ENCODE peak calls at places on chromosomes 1 and 21, in eight cellular contexts. F is tibial nerve, U is esophagus squamous epithelium, X is mammary epithelial cell, I is A549, B is fibroblast of lung, G is psoas muscle, Q is mesenchymal stem cell. V is an unnamed sample.

GRCh38 chr21:43195131-43196021 is 26.6 kb downstream of the CRYAA start:
- DNase-seq in X (no peak), U (no peak), G (peak; percentile 85), I (no peak), Q (peak; percentile 74), F (peak; percentile 10), B (no peak), V (peak; percentile 75)

GRCh38 chr21:32472890-32473765 is 60.6 kb downstream of the EVA1C start:
- DNase-seq in B (no peak), Q (no peak), G (no peak), I (no peak), X (no peak), U (no peak), F (no peak), V (no peak)

GRCh38 chr1:210377934-210378333 is 49.2 kb downstream of the HHAT start:
- DNase-seq in G (no peak), B (peak; percentile 29), I (no peak), X (no peak), U (no peak), F (no peak), Q (no peak), V (no peak)

GRCh38 chr1:58857673-58858343 is 74.0 kb upstream of the JUN start:
- DNase-seq in U (no peak), I (no peak), G (no peak), F (no peak), B (no peak), Q (no peak), X (no peak), V (no peak)

GRCh38 chr1:77288275-77288674 is 6.5 kb downstream of the AK5 start:
- DNase-seq in U (no peak), X (peak; percentile 13), B (peak; percentile 34), F (no peak), Q (peak; percentile 64), G (no peak), I (no peak), V (no peak)

GRCh38 chr1:1899967-1900327 is 9.1 kb upstream of the GNB1 start:
- DNase-seq in G (peak; percentile 26), U (no peak), B (no peak), Q (no peak), I (no peak), F (no peak), X (no peak), V (no peak)

GRCh38 chr1:206582537-206583460 is 29.5 kb downstream of the EIF2D start:
- DNase-seq in B (no peak), X (no peak), G (no peak), F (no peak), U (no peak), I (no peak), Q (no peak), V (no peak)

GRCh38 chr1:41255978-41256377 is 13.9 kb upstream of the SCMH1 start:
- DNase-seq in G (no peak), F (no peak), U (no peak), Q (no peak), B (no peak), X (no peak), I (no peak), V (no peak)

GRCh38 chr1:95888877-95889799 is 655.1 kb downstream of the RWDD3 start:
- DNase-seq in U (no peak), F (no peak), I (no peak), B (peak; percentile 3), G (no peak), Q (no peak), X (no peak), V (no peak)

GRCh38 chr21:21046063-21046462 is 47.9 kb downstream of the NCAM2 start:
- DNase-seq in F (no peak), Q (no peak), I (no peak), G (no peak), X (no peak), B (no peak), U (no peak), V (no peak)

GRCh38 chr1:94562502-94563260 is 21.1 kb upstream of the F3 start:
- DNase-seq in G (no peak), B (no peak), Q (no peak), I (no peak), X (no peak), F (no peak), U (no peak), V (no peak)

GRCh38 chr1:40907899-40908298 is 45.7 kb upstream of the CITED4 start:
- DNase-seq in X (no peak), G (no peak), B (no peak), F (no peak), I (no peak), U (no peak), Q (no peak), V (no peak)

GRCh38 chr1:177830531-177830930 is 139.3 kb downstream of the SEC16B start:
- DNase-seq in X (no peak), B (no peak), F (no peak), Q (no peak), I (no peak), U (no peak), G (no peak), V (no peak)

GRCh38 chr1:5109652-5110051 is 455.2 kb downstream of the AJAP1 start:
- DNase-seq in Q (no peak), I (no peak), G (no peak), U (no peak), F (no peak), X (no peak), B (no peak), V (no peak)

GRCh38 chr1:228146761-228147693 is 2.7 kb upstream of the GJC2 start:
- DNase-seq in F (no peak), Q (no peak), X (no peak), U (no peak), I (no peak), G (peak; percentile 44), B (no peak), V (peak; percentile 61)

GRCh38 chr1:202952818-202953217 is 5.3 kb downstream of the ADIPOR1 start:
- DNase-seq in B (peak; percentile 40), U (no peak), G (no peak), F (peak; percentile 60), X (peak; percentile 93), Q (peak; percentile 36), I (no peak), V (no peak)

GRCh38 chr1:7932524-7933149 is 8.0 kb downstream of the TNFRSF9 start:
- DNase-seq in F (no peak), B (no peak), Q (no peak), U (no peak), X (no peak), G (no peak), I (no peak), V (no peak)

GRCh38 chr1:228007801-228008341 is 1.1 kb downstream of the WNT3A start:
- DNase-seq in Q (no peak), G (peak; percentile 24), U (no peak), I (no peak), F (no peak), B (no peak), X (no peak), V (no peak)

GRCh38 chr1:161956097-161956496 is 67.6 kb downstream of the OLFML2B start:
- DNase-seq in F (no peak), X (no peak), Q (no peak), I (no peak), U (no peak), G (no peak), B (peak; percentile 54), V (no peak)

GRCh38 chr1:218330043-218330623 is 15.0 kb upstream of the TGFB2 start:
- DNase-seq in X (peak; percentile 18), F (no peak), Q (peak; percentile 54), U (no peak), B (peak; percentile 69), I (peak; percentile 43), G (no peak), V (no peak)

GRCh38 chr1:66489972-66490601 is 43.9 kb upstream of the SGIP1 start:
- DNase-seq in U (no peak), I (no peak), G (no peak), X (no peak), Q (peak; percentile 20), F (no peak), B (no peak), V (no peak)

GRCh38 chr1:118958937-118959631 is 29.1 kb downstream of the TBX15 start:
- DNase-seq in G (peak; percentile 55), X (no peak), I (no peak), B (no peak), U (no peak), F (no peak), Q (no peak), V (no peak)
- H3K9me3 ChIP-seq in G (no peaks in the 10 kb centered on the region), X (no peaks in the 10 kb centered on the region), I (no peaks in the 10 kb centered on the region), B (no peaks in the 10 kb centered on the region), U (no peaks in the 10 kb centered on the region), F (no peaks in the 10 kb centered on the region), Q (no peaks in the 10 kb centered on the region), V (no peaks in the 10 kb centered on the region)

GRCh38 chr1:12370241-12370980 is 140.6 kb downstream of the VPS13D start:
- DNase-seq in Q (no peak), B (no peak), U (no peak), G (no peak), X (no peak), I (no peak), F (no peak), V (no peak)
- H3K4me3 ChIP-seq in Q (no peak overlapping the region), B (no peak overlapping the region), U (no peak overlapping the region), G (no peak overlapping the region), X (no peak overlapping the region), I (no peak overlapping the region), F (no peak overlapping the region), V (no peak overlapping the region)

DNA sequence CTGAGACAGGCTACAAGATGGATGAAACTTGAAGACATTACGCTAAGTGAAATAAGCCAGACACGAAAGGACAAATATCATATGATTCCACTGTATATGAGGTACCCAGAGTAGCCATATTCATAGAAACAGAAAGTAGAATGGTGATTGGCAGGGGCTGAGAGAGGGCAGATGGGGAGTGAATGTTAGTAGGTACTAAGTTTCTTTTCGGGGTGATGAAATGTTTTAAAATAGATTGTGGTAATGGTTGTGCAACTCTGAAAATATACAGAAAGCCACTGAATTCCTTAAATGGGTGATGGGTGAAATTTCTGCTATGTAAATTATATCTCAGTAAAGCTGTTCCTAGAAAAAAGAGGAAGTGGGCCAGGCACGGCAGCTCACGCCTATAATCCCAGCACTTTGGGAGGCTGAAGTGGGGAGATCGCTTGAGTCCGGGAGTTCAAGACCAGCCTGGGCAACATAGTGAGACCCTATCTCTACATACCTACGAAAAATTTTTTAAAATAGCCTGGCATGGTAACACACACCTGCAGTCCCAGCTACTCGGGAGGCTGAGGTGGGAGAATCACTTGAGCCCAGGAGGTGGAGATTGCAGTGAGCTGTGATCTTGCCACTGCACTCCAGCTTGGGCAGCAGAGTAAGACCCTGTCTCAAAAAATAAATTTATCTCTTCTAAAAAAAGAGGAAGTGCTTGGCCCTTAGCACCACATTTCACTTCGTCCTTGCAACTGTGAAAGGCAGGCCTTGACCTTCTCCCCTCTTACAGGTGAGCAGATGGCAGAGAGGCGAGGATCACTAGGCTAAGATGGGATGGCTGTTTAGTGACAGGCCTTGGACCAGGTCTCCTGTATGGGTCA is 16.0 kb downstream of the SLC27A3 start:
- DNase-seq in X (peak; percentile 60), Q (peak; percentile 96), I (no peak), U (no peak), G (peak; percentile 59), B (peak; percentile 99), F (no peak), V (no peak)
- H3K27ac ChIP-seq in X (no peak overlapping the region), Q (no peak overlapping the region), I (no peak overlapping the region), U (peak overlapping the region; percentile 72), G (peak overlapping the region; percentile 69), B (peak overlapping the region; percentile 98), F (peak overlapping the region; percentile 92), V (peak overlapping the region; percentile 99)

GRCh38 chr21:15414057-15414456 is 315.7 kb upstream of the USP25 start:
- DNase-seq in G (no peak), Q (no peak), U (no peak), B (no peak), I (no peak), X (no peak), F (no peak), V (no peak)
- H3K9me3 ChIP-seq in G (no peaks in the 10 kb centered on the region), Q (no peaks in the 10 kb centered on the region), U (no peaks in the 10 kb centered on the region), B (no peaks in the 10 kb centered on the region), I (no peaks in the 10 kb centered on the region), X (no peaks in the 10 kb centered on the region), F (no peaks in the 10 kb centered on the region), V (no peaks in the 10 kb centered on the region)